ENCODE peak calls at places on chromosomes 4 and X, in nine cellular contexts. S is aorta; J is pancreas; D is ascending aorta; C is right cardiac atrium; G is osteoblast; I is mammary epithelial cell; X is GM23248; H is CD8-positive, alpha-beta T cell. N is an unnamed sample.

GRCh38 chrX:119502727-119503483 is 34.7 kb downstream of the SLC25A5 start:
- DNase-seq in G (no peak), J (peak; percentile 49), C (no peak), D (no peak), I (peak; percentile 74), S (peak; percentile 57), H (no peak), X (peak; percentile 82), N (peak; percentile 12)

GRCh38 chrX:40105016-40105790 is 7.4 kb upstream of the BCOR start:
- DNase-seq in J (peak; percentile 36), I (peak; percentile 36), H (peak; percentile 65), G (peak; percentile 95), C (peak; percentile 81), X (peak; percentile 63), S (peak; percentile 82), D (no peak), N (no peak)

GRCh38 chr4:174714393-174715211 is 114.4 kb downstream of the GLRA3 start:
- DNase-seq in C (peak; percentile 25), X (peak; percentile 63), J (peak; percentile 4), H (no peak), S (no peak), I (peak; percentile 36), D (no peak), G (peak; percentile 54), N (peak; percentile 31)

GRCh38 chr4:69874507-69874906 is 14.6 kb upstream of the SULT1E1 start:
- DNase-seq in J (no peak), H (no peak), X (no peak), C (no peak), I (peak; percentile 54), G (no peak), S (no peak), D (no peak), N (no peak)

GRCh38 chr4:158810487-158811215 is 41.8 kb downstream of the FNIP2 start:
- DNase-seq in C (peak; percentile 84), G (peak; percentile 71), S (peak; percentile 87), J (peak; percentile 35), X (peak; percentile 99), I (peak; percentile 87), H (no peak), D (peak; percentile 73), N (peak; percentile 89)

GRCh38 chr4:183841001-183841400 is 64.1 kb upstream of the STOX2 start:
- DNase-seq in G (no peak), D (no peak), X (no peak), J (no peak), S (no peak), I (no peak), H (no peak), C (no peak), N (no peak)

GRCh38 chr4:25580633-25581467 is 74.8 kb upstream of the SLC34A2 start:
- DNase-seq in H (no peak), I (no peak), D (no peak), S (no peak), G (peak; percentile 73), C (no peak), J (no peak), X (peak; percentile 2), N (no peak)

GRCh38 chr4:650951-651883 is 22.9 kb downstream of the ATP5ME start:
- DNase-seq in J (no peak), D (no peak), S (no peak), G (peak; percentile 88), X (no peak), I (peak; percentile 7), C (no peak), H (no peak), N (no peak)

GRCh38 chr4:8917868-8918783 is 46.5 kb upstream of the HMX1 start:
- DNase-seq in C (peak; percentile 71), H (peak; percentile 72), I (peak; percentile 19), X (peak; percentile 63), G (peak; percentile 93), J (peak; percentile 26), S (peak; percentile 86), D (no peak), N (peak; percentile 2)

DNA sequence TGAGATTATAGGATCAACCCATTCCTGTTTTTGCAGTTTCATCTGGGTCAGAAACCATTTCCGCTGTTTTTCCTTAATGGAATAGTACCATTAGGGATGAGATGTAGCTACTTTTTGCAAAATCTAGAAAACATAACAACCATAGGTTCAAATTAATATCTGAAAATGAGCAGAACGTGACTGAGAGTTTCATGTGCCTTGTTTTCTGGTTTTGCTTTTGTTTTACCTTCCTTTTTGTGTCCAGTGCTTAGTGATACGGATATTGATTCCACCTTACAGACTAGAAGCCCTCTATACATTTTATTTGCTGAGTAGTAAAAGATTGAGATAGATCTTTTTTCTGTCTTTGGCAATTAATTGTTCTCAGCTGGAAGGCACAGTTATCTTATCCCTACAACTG is 46.5 kb downstream of the SNX25 start:
- DNase-seq in S (no peak), I (no peak), C (no peak), G (no peak), X (no peak), H (no peak), J (no peak), D (no peak), N (no peak)
- H3K4me1 ChIP-seq in S (no peaks in the 10 kb centered on the region), I (peaks cover 19% of the 10 kb centered on the region), C (no peaks in the 10 kb centered on the region), G (peaks cover 26% of the 10 kb centered on the region), X (peaks cover 32% of the 10 kb centered on the region), H (peaks cover 15% of the 10 kb centered on the region), J (no peaks in the 10 kb centered on the region), D (peaks cover 12% of the 10 kb centered on the region), N (peaks cover 5% of the 10 kb centered on the region)

DNA sequence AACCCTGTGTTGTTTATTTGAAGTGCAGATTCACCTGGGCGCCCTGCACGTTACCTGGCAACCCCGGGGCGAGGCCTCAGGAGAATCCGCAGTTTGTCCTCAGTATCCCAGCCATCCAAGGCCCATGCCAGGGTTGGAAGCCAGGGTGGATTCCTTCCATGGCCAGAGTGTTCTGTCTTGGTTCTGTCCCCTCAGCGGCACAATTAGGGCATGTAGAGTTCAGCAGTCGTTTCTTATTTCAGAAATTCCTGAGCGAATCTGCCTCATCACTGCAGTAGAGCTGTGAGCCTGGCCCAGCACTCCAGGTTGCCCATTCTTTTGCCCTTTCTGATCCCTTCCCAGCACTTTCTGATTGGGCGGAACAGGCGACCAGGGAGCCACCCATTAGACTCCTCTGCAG is 29.9 kb upstream of the CLCN4 start:
- DNase-seq in G (no peak), X (no peak), H (no peak), I (no peak), C (no peak), S (peak; percentile 47), D (no peak), J (no peak), N (no peak)
- H3K4me1 ChIP-seq in G (no peaks in the 10 kb centered on the region), X (no peaks in the 10 kb centered on the region), H (no peaks in the 10 kb centered on the region), I (no peaks in the 10 kb centered on the region), C (no peaks in the 10 kb centered on the region), S (no peaks in the 10 kb centered on the region), D (peaks cover 3% of the 10 kb centered on the region), J (no peaks in the 10 kb centered on the region), N (no peaks in the 10 kb centered on the region)

GRCh38 chr4:44931720-44932119 is 205.4 kb upstream of the GNPDA2 start:
- DNase-seq in G (no peak), I (no peak), X (no peak), H (no peak), C (no peak), J (no peak), D (no peak), S (no peak), N (no peak)
- H3K4me1 ChIP-seq in G (no peaks in the 10 kb centered on the region), I (no peaks in the 10 kb centered on the region), X (no peaks in the 10 kb centered on the region), H (no peaks in the 10 kb centered on the region), C (no peaks in the 10 kb centered on the region), J (no peaks in the 10 kb centered on the region), D (no peaks in the 10 kb centered on the region), S (no peaks in the 10 kb centered on the region), N (no peaks in the 10 kb centered on the region)

GRCh38 chr4:108427946-108428345 is 192.4 kb upstream of the RPL34 start:
- DNase-seq in J (no peak), I (no peak), S (no peak), X (peak; percentile 33), G (no peak), D (no peak), H (no peak), C (no peak), N (peak; percentile 53)

GRCh38 chr4:108426493-108426892 is 193.9 kb upstream of the RPL34 start:
- DNase-seq in X (peak; percentile 45), I (peak; percentile 5), D (no peak), J (no peak), C (no peak), S (no peak), H (no peak), G (peak; percentile 18), N (peak; percentile 36)

GRCh38 chr4:108432418-108432817 is 188.0 kb upstream of the RPL34 start:
- DNase-seq in S (no peak), X (no peak), D (no peak), H (no peak), I (no peak), J (no peak), C (no peak), G (no peak), N (no peak)

GRCh38 chr4:108433832-108434231 is 186.5 kb upstream of the RPL34 start:
- DNase-seq in I (peak; percentile 53), H (peak; percentile 68), C (no peak), D (no peak), S (no peak), J (no peak), X (peak; percentile 59), G (no peak), N (peak; percentile 90)

DNA sequence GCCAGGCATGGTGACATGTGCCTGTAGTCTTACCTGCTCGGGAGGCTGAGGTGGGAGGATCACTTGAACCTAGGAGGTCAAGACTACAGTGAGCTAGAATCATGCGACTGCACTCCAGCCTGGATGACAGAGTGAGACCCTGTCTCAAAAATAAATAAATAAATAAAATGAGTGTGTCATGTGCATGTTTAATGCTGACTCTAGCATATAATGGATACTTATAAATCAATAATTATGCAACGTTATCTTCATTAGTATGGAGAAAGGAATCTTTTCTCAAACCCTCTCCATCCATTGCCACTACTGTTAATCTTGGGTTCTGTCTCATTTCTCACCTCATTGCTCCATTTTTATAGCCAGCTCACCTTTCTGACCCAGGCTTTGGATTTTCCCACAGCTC is 189.5 kb upstream of the RPL34 start:
- DNase-seq in C (no peak), S (no peak), I (no peak), D (no peak), X (no peak), G (no peak), H (no peak), J (no peak), N (no peak)
- H3K4me1 ChIP-seq in C (peaks cover 1% of the 10 kb centered on the region), S (no peaks in the 10 kb centered on the region), I (no peaks in the 10 kb centered on the region), D (no peaks in the 10 kb centered on the region), X (peaks cover 28% of the 10 kb centered on the region), G (peaks cover 23% of the 10 kb centered on the region), H (peaks cover 36% of the 10 kb centered on the region), J (no peaks in the 10 kb centered on the region), N (peaks cover 7% of the 10 kb centered on the region)

GRCh38 chr4:185016101-185016940 is 2.0 kb upstream of the HELT start:
- DNase-seq in J (no peak), D (no peak), X (no peak), I (no peak), S (no peak), C (no peak), G (no peak), H (no peak), N (no peak)
- H3K4me1 ChIP-seq in J (no peaks in the 10 kb centered on the region), D (peaks cover 23% of the 10 kb centered on the region), X (no peaks in the 10 kb centered on the region), I (no peaks in the 10 kb centered on the region), S (no peaks in the 10 kb centered on the region), C (peaks cover 4% of the 10 kb centered on the region), G (no peaks in the 10 kb centered on the region), H (no peaks in the 10 kb centered on the region), N (no peaks in the 10 kb centered on the region)

N was measured in fibroblast of lung.